ENCODE peak calls at places on chromosomes 2 and 18, in nine cellular contexts. M is fibroblast of lung; G is tibial artery; F is naive thymus-derived CD4-positive, alpha-beta T cell; Z is esophagus squamous epithelium; C is endothelial cell of umbilical vein; H is prostate gland; O is pancreas; U is stomach. E is an unnamed sample.

GRCh38 chr2:163187995-163188655 is 349.6 kb upstream of the KCNH7 start:
- DNase-seq in G (no peak), O (no peak), C (peak; percentile 79), Z (no peak), M (peak; percentile 35), U (no peak), F (no peak), H (no peak), E (no peak)

GRCh38 chr2:162729469-162729868 is 109.1 kb downstream of the KCNH7 start:
- DNase-seq in M (no peak), H (no peak), G (no peak), U (no peak), F (no peak), Z (no peak), C (no peak), O (no peak), E (no peak)

GRCh38 chr2:157789933-157790511 is 86.1 kb downstream of the ACVR1 start:
- DNase-seq in U (peak; percentile 75), G (peak; percentile 46), H (peak; percentile 74), C (no peak), M (peak; percentile 24), Z (no peak), F (no peak), O (peak; percentile 68), E (peak; percentile 57)

GRCh38 chr2:202084265-202084664 is 11.2 kb downstream of the KIAA2012 start:
- DNase-seq in H (no peak), U (no peak), C (no peak), Z (no peak), G (no peak), F (no peak), M (peak; percentile 45), O (no peak), E (no peak)

GRCh38 chr18:63859781-63860535 is 27.5 kb upstream of the SERPINB2 start:
- DNase-seq in M (no peak), Z (no peak), C (no peak), O (no peak), U (no peak), G (no peak), H (no peak), F (no peak), E (no peak)

GRCh38 chr2:235614900-235615712 is 121.3 kb downstream of the AGAP1 start:
- DNase-seq in M (peak; percentile 85), Z (no peak), O (no peak), C (peak; percentile 59), U (no peak), H (no peak), G (peak; percentile 77), F (no peak), E (peak; percentile 81)

GRCh38 chr2:64652231-64653173 is 1.2 kb downstream of the SERTAD2 start:
- DNase-seq in C (peak; percentile 55), F (peak; percentile 31), G (peak; percentile 51), O (no peak), M (peak; percentile 67), Z (no peak), U (no peak), H (peak; percentile 45), E (no peak)

GRCh38 chr2:62149708-62150107 is 46.2 kb upstream of the B3GNT2 start:
- DNase-seq in U (no peak), H (no peak), C (peak; percentile 72), O (no peak), F (no peak), M (peak; percentile 95), G (no peak), Z (no peak), E (no peak)

GRCh38 chr2:74937221-74937880 is 21.1 kb upstream of the POLE4 start:
- DNase-seq in H (no peak), C (no peak), U (no peak), O (no peak), Z (no peak), G (no peak), M (no peak), F (no peak), E (no peak)

GRCh38 chr18:46868171-46868921 is 49.0 kb downstream of the PIAS2 start:
- DNase-seq in O (no peak), G (no peak), Z (no peak), F (no peak), C (no peak), M (no peak), H (no peak), U (no peak), E (no peak)

GRCh38 chr2:83067947-83068346 is 1391.1 kb downstream of the SUCLG1 start:
- DNase-seq in C (no peak), H (no peak), U (no peak), M (no peak), Z (no peak), F (no peak), G (no peak), O (no peak), E (no peak)

GRCh38 chr2:223460774-223461211 is 141.4 kb downstream of the SCG2 start:
- DNase-seq in H (no peak), G (no peak), O (no peak), F (no peak), U (no peak), C (peak; percentile 49), M (peak; percentile 76), Z (no peak), E (no peak)

GRCh38 chr2:69948032-69948962 is 13.1 kb downstream of the ASPRV1 start:
- DNase-seq in M (no peak), C (no peak), Z (no peak), U (no peak), O (peak; percentile 55), G (no peak), F (no peak), H (no peak), E (no peak)

GRCh38 chr18:35241523-35241804 is 630 bp downstream of the ZNF397 start:
- DNase-seq in C (no peak), H (no peak), M (no peak), G (no peak), O (no peak), Z (no peak), U (no peak), F (no peak), E (no peak)

GRCh38 chr2:216717491-216717901 is 22.1 kb upstream of the IGFBP5 start:
- DNase-seq in U (no peak), O (no peak), M (no peak), G (no peak), C (no peak), Z (no peak), F (no peak), H (no peak), E (no peak)

GRCh38 chr2:230658877-230659652 is 53.6 kb upstream of the CAB39 start:
- DNase-seq in C (no peak), H (no peak), O (no peak), U (no peak), F (peak; percentile 35), Z (no peak), M (no peak), G (no peak), E (no peak)

GRCh38 chr2:192025607-192026006 is 169.1 kb downstream of the TMEFF2 start:
- DNase-seq in F (no peak), M (no peak), Z (no peak), U (no peak), H (no peak), C (no peak), O (no peak), G (no peak), E (no peak)
- H3K27ac ChIP-seq in F (no peak overlapping the region), M (no peak overlapping the region), Z (no peak overlapping the region), U (no peak overlapping the region), H (no peak overlapping the region), C (no peak overlapping the region), O (no peak overlapping the region), G (no peak overlapping the region), E (no peak overlapping the region)

GRCh38 chr18:6624729-6625308 is 104.7 kb upstream of the ARHGAP28 start:
- DNase-seq in C (peak; percentile 81), U (no peak), M (peak; percentile 81), F (no peak), G (no peak), O (no peak), H (no peak), Z (no peak), E (no peak)
- H3K27ac ChIP-seq in C (no peak overlapping the region), U (peak overlapping the region; percentile 58), M (peak overlapping the region; percentile 7), F (no peak overlapping the region), G (no peak overlapping the region), O (no peak overlapping the region), H (no peak overlapping the region), Z (peak overlapping the region; percentile 38), E (no peak overlapping the region)

DNA sequence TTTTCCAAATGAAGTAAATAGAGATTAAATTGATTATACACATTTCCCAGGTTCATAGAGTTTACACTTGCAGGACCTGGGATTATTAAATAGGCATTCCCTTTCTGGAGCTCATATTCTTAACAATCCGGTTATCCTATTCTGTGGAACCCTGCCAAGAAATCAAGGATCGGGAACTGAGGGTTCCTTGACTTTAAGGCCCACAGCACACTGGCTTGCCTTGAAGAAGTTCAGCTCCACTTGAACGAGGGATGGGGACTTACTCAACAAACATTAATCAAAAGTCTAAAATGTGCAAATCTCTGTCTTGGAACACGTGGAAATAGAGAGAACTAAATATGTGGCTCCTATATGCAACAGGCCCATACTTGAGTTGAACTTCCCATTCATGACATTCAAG is 142.3 kb upstream of the RGPD4 start:
- DNase-seq in F (no peak), Z (no peak), C (no peak), G (no peak), M (no peak), H (no peak), O (no peak), U (no peak), E (no peak)
- H3K27ac ChIP-seq in F (no peak overlapping the region), Z (no peak overlapping the region), C (no peak overlapping the region), G (no peak overlapping the region), M (no peak overlapping the region), H (no peak overlapping the region), O (no peak overlapping the region), U (no peak overlapping the region), E (no peak overlapping the region)

GRCh38 chr18:73681912-73682311 is 465.7 kb downstream of the FBXO15 start:
- DNase-seq in O (no peak), C (no peak), U (no peak), H (no peak), F (no peak), G (no peak), Z (no peak), M (no peak), E (no peak)

GRCh38 chr18:73683618-73684238 is 463.9 kb downstream of the FBXO15 start:
- DNase-seq in G (no peak), U (no peak), Z (no peak), M (peak; percentile 41), C (no peak), O (no peak), F (no peak), H (no peak), E (no peak)

GRCh38 chr18:73688161-73688560 is 459.5 kb downstream of the FBXO15 start:
- DNase-seq in Z (no peak), O (no peak), G (no peak), H (no peak), U (no peak), F (no peak), M (peak; percentile 58), C (no peak), E (no peak)

GRCh38 chr18:73681398-73681797 is 466.2 kb downstream of the FBXO15 start:
- DNase-seq in F (no peak), U (no peak), H (no peak), G (no peak), C (no peak), Z (no peak), M (no peak), O (no peak), E (no peak)

DNA sequence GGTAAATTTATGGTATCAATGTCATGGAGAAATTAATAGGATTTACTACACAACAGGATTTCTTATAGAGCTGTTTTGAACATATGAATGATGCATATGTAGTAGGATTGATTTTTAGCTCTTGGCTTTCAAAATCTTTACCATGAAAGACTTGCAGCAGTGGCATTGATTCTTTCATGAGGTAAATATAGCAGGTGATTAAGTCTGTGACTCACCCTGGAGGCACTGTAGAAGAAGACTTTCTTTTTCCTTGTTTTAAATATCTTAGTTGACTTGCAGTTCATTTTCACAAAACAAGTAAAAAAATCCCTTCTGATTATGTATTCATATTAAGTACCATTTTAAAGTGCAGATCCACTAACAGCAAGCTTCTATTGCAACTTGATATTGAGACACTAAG is 463.0 kb downstream of the FBXO15 start:
- DNase-seq in Z (no peak), U (no peak), M (peak; percentile 65), G (no peak), O (no peak), H (no peak), C (no peak), F (no peak), E (no peak)
- H3K27ac ChIP-seq in Z (no peak overlapping the region), U (no peak overlapping the region), M (no peak overlapping the region), G (no peak overlapping the region), O (no peak overlapping the region), H (no peak overlapping the region), C (no peak overlapping the region), F (no peak overlapping the region), E (no peak overlapping the region)

E was measured in ascending aorta.